ENCODE peak calls at places on chromosome 19, in five cellular contexts. S is glutamatergic neuron, B is heart right ventricle, T is SK-N-SH, R is cardiac fibroblast. G is an unnamed sample.

GRCh38 chr19:40501599-40501998 is 34.8 kb downstream of the SPTBN4 start:
- DNase-seq in B (no peak), T (no peak), S (no peak), R (no peak), G (no peak)

GRCh38 chr19:15401397-15401710 is 17.4 kb downstream of the AKAP8L start:
- DNase-seq in T (no peak), B (no peak), S (no peak), R (no peak), G (no peak)

GRCh38 chr19:12611361-12611699 is 610 bp downstream of the ZNF791 start:
- DNase-seq in B (peak), R (peak), S (peak), T (peak), G (peak)

GRCh38 chr19:21322528-21322927 is 6.7 kb downstream of the ZNF708 start:
- DNase-seq in B (peak), S (no peak), T (no peak), R (peak), G (no peak)

GRCh38 chr19:50921391-50922315 is 10.5 kb upstream of the KLK4 start:
- DNase-seq in R (no peak), S (no peak), T (no peak), B (no peak), G (no peak)

GRCh38 chr19:771332-771785 is 20.4 kb downstream of the MISP start:
- DNase-seq in S (peak), R (peak), B (peak), T (peak), G (peak)

GRCh38 chr19:13961826-13962737 is 9.8 kb downstream of the DCAF15 start:
- DNase-seq in T (peak), B (no peak), R (no peak), S (peak), G (no peak)

GRCh38 chr19:50909240-50910070 is 1.7 kb downstream of the KLK4 start:
- DNase-seq in B (peak), R (peak), S (peak), T (peak), G (peak)

DNA sequence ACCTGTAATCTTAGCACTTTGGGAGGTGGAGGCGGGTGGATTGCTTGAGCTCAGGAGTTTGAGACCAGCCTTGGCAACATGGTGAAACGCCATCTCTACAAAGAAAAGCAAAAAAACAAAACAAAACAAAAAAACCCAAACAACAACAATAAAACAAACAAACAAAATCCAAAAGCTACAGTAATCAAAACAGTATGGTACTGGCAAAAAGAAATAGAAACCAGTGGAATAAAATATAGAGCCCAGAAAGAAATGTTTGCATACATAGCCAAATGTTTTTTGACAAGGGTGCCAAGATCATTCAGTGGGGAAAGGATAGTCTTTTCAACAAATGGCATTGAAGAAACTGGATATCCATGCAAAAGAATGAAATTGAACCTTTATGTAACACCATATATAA is 11.5 kb downstream of the CEACAM1 start:
- DNase-seq in B (no peak), S (no peak), T (no peak), R (no peak), G (no peak)
- TF ChIP-seq CTCF in B (no peak), S (no peak), T (no peak), R (no peak), G (no peak)

GRCh38 chr19:55677572-55678028 is 2.6 kb downstream of the EPN1 start:
- DNase-seq in S (no peak), B (no peak), R (no peak), T (no peak), G (no peak)

GRCh38 chr19:55676889-55677505 is 2.0 kb downstream of the EPN1 start:
- DNase-seq in S (no peak), B (no peak), R (no peak), T (no peak), G (no peak)

GRCh38 chr19:55674841-55675660 is at the start of gene EPN1:
- DNase-seq in B (peak), T (peak), S (peak), R (peak), G (peak)

GRCh38 chr19:55675661-55676354 is 782 bp downstream of the EPN1 start:
- DNase-seq in T (no peak), S (no peak), B (no peak), R (no peak), G (no peak)

DNA sequence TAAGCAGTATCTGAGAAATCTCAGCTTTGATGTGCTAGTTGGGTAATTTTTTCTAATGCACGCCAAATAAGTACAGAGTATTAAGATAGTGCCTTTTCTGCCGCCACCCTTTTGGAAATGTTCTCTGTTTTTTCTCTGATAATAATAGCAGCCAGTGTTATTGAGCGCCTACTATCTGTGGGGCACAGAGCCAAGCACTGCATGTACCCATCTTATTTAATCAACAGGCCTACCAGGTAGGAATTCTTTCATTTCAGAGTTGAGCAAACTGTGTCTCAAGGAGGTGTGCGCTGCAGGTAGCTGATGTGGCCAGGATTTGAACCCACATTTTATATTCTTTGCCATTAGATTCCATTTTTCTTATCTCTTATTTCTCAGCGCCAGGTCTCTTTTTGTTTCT is 1.4 kb downstream of the EPN1 start:
- DNase-seq in R (peak), T (no peak), B (no peak), S (no peak), G (no peak)
- TF ChIP-seq CTCF in R (peak), T (peak), B (no peak), S (no peak), G (no peak)

DNA sequence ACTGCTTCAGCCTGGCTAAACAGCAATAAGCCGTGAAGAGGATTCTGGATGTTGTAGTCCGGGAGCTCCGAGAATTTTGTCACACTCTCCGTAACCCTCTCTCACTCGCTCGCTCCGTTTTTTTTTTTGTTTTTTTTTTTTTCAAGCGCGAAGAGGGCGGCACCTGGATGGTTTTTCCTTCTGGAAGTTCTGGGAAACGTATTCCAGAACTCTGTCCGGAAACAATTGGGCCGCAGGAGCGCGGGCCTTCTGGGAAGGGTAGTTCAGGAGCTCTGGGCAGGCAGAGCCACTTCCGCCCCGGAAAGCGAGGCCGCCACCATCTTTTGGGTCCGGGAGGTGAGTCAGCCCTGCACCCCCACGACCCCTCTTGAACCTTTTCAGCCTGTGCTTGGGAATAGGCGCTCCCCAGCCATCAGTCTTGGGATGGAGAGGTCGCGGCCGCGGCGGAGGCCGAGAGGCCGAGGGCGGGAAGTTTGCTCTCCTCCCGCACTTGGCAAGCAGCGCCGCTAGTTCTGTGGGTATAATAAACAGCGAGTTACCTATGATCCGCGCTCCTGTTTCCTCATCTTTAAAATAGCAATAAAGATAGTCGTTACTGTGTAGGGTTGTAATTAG is at the start of gene ZNF227:
- DNase-seq in B (peak), T (peak), R (peak), S (peak), G (peak)
- TF ChIP-seq CTCF in B (no peak), T (no peak), R (no peak), S (no peak), G (no peak)

DNA sequence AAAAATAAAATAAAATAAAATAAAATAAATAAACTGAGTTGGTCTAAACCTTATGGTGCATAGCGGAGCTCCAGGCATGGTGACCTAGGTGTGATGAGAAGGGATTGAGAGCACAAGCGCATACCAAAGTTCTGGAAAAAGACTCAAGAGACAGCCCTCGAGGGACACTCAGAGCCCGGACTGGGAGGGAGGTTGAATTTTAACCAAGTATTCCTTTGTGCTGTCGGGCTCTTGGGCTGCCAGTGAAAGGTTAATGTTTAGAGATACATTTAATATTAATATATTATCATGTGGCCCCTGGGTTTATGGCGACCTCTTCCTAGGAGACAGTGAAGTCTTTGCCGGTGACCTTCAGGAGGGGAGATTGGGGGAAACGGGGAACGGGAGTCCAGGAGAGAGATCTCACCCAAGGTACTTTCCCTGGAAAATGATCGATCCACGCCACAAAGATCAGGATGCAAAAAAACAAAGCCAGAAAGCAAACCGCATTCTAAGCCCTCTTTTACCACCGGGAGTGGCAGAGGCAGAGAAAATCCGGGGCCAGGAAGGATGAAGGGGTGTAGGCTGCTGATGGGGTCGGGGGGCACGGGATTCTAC is 1.6 kb downstream of the FUT6 start:
- DNase-seq in T (no peak), R (no peak), B (no peak), S (no peak), G (no peak)
- TF ChIP-seq CTCF in T (no peak), R (no peak), B (no peak), S (no peak), G (no peak)

GRCh38 chr19:36006955-36007354 is 1.7 kb downstream of the SYNE4 start:
- DNase-seq in B (no peak), S (no peak), R (no peak), T (no peak), G (no peak)
- TF ChIP-seq CTCF in B (no peak), S (no peak), R (no peak), T (no peak), G (no peak)

DNA sequence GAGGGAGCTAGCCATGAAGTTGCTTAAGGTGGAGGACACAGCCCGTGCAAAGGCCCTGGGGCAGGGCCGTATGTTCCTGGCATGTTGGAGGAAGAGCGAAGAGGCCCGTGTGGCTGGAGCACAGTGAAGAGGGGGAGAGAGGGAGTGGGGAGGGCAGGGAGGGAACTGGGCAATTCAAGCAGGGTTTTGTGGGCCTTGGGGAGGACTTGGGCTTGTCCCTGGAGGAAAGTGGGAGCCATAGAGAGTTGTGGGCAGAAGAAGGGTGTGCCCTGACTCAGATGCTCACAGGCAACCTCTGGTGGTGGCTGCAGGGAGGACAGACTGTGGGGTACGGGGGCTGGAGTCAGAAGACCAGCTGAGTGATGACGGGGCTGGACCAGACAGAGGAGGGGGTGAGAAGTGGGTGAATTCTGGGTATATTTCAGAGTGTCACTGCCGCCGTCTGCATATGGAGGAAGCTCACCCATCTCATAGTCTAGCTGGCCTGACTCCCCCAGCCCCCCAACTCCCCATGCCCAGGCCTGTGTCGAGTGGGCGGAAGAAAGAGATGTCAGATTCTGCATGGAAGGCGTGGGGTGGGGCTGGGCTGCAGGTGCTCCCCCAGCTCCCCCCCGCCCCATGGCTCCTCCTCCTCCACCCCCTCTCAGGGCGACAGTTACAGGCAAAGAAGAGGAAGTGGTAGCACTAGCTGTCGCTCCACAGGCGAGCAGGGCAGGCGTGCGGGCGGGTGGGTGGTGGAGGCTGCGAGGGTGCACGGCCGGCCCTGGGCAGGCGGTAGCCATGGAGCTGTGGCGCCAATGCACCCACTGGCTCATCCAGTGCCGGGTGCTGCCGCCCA is at the start of gene VAV1:
- DNase-seq in R (no peak), B (peak), S (no peak), T (peak), G (no peak)
- TF ChIP-seq CTCF in R (no peak), B (peak), S (no peak), T (no peak), G (no peak)

GRCh38 chr19:4088065-4088679 is 21.5 kb upstream of the ZBTB7A start:
- DNase-seq in B (no peak), S (no peak), R (no peak), T (no peak), G (no peak)

GRCh38 chr19:4089400-4089908 is 22.8 kb upstream of the ZBTB7A start:
- DNase-seq in B (no peak), R (no peak), S (no peak), T (no peak), G (no peak)

GRCh38 chr19:4089946-4090345 is 23.2 kb upstream of the ZBTB7A start:
- DNase-seq in R (no peak), B (no peak), S (no peak), T (no peak), G (no peak)

GRCh38 chr19:4088975-4089374 is 22.3 kb upstream of the ZBTB7A start:
- DNase-seq in B (no peak), R (no peak), T (no peak), S (no peak), G (no peak)

DNA sequence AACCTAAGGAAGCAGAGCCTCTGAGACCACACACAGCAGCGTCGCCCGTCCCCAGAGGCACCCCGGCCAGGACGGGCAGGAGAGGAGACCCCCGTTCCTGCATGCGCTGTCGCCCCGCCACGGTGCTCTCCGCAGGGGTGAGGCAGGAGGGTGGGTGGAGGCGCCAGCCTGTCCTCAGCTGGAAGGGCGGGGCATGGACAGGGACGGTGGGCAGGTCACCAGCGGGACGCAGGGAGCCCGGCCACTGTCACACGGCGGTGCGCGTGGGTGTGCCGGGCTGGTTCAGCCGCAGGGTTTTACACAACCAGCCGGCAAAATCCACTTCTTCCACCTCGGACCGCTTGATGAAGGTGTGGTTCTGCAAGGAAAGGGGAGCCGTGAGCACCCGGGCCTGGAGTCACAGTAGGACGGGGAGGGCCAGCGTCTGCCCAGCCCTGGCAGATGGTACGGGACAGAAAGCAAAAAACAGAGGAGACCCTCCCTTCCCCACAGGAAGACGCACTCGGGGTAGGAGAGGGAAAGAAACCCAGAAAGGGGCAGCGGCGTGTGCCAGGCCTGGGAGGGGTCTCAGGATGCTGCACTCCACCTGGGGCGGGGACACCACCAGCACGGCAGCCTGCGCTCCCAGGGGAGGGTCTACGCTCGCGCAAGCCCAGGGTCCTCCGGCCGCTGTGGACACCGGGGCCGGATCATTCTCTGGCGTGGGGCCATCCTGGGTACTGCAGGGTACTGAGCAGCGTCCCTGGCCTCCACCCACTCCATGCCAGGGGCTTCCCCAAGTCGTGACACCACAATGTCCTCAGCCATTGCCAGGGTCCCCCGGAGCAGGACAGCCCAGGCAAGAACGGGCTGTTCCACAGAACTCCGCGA is 23.9 kb upstream of the ZBTB7A start:
- DNase-seq in B (no peak), S (no peak), R (no peak), T (no peak), G (no peak)
- TF ChIP-seq CTCF in B (no peak), S (no peak), R (no peak), T (no peak), G (no peak)

DNA sequence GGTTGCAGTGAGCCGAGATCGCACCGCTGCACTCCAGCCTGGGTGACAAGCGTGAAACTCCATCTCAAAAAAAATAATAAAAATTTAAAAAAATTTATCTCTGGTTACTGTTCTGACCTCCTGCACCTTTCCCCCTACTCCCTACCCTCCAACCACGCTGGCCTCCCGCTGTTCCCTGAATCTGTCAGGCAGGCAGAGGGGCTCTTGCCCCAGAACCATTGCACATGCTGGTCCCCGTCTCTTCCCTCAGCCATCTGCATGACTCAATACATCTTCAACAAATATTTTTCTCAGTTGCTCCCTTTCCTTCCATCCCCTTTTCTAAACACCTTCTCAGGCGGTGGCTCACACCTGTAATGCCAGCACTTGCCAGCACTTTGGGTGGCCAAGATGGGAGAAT is 1.1 kb upstream of the FAM187B start:
- DNase-seq in R (no peak), T (no peak), S (no peak), B (no peak), G (no peak)
- TF ChIP-seq CTCF in R (no peak), T (no peak), S (no peak), B (no peak), G (no peak)